ENCODE peak calls at places on chromosomes 2 and 18, in nine cellular contexts. One of them, this sample, is unnamed.

GRCh38 chr2:181615086-181615635 is 41.7 kb downstream of the CERKL start:
- DNase-seq in WTC11: no peak
- DNase-seq in NCI-H1092: no peak
- DNase-seq in stimulated activated CD4-positive, alpha-beta T cell treated with anti-CD3 and anti-CD28 coated beads, Interleukin-12 subunit alpha, Interleukin-12 subunit beta, amount 100 ng/mL, for 24 hours: no peak
- DNase-seq in RWPE1: no peak
- DNase-seq in T-helper 9 cell: no peak
- DNase-seq in ovary: no peak
- DNase-seq in Calu3: no peak
- DNase-seq in cerebellar nuclear complex: peak; percentile 24
- DNase-seq in this sample: no peak

GRCh38 chr2:28155627-28156026 is 237.0 kb upstream of the FOSL2 start:
- DNase-seq in WTC11: peak; percentile 39
- DNase-seq in NCI-H1092: no peak
- DNase-seq in stimulated activated CD4-positive, alpha-beta T cell treated with anti-CD3 and anti-CD28 coated beads, Interleukin-12 subunit alpha, Interleukin-12 subunit beta, amount 100 ng/mL, for 24 hours: no peak
- DNase-seq in RWPE1: no peak
- DNase-seq in T-helper 9 cell: no peak
- DNase-seq in ovary: no peak
- DNase-seq in Calu3: peak; percentile 10
- DNase-seq in cerebellar nuclear complex: no peak
- DNase-seq in this sample: peak; percentile 61

GRCh38 chr2:152468832-152469692 is 134.1 kb downstream of the FMNL2 start:
- DNase-seq in WTC11: no peak
- DNase-seq in NCI-H1092: no peak
- DNase-seq in stimulated activated CD4-positive, alpha-beta T cell treated with anti-CD3 and anti-CD28 coated beads, Interleukin-12 subunit alpha, Interleukin-12 subunit beta, amount 100 ng/mL, for 24 hours: no peak
- DNase-seq in RWPE1: peak; percentile 26
- DNase-seq in T-helper 9 cell: no peak
- DNase-seq in ovary: no peak
- DNase-seq in Calu3: no peak
- DNase-seq in cerebellar nuclear complex: no peak
- DNase-seq in this sample: no peak

GRCh38 chr2:175251425-175252041 is 70.0 kb upstream of the ATP5MC3 start:
- DNase-seq in WTC11: no peak
- DNase-seq in NCI-H1092: no peak
- DNase-seq in stimulated activated CD4-positive, alpha-beta T cell treated with anti-CD3 and anti-CD28 coated beads, Interleukin-12 subunit alpha, Interleukin-12 subunit beta, amount 100 ng/mL, for 24 hours: no peak
- DNase-seq in RWPE1: peak; percentile 30
- DNase-seq in T-helper 9 cell: no peak
- DNase-seq in ovary: no peak
- DNase-seq in Calu3: peak; percentile 33
- DNase-seq in cerebellar nuclear complex: no peak
- DNase-seq in this sample: peak; percentile 61

GRCh38 chr2:217279130-217279529 is 419.3 kb upstream of the TNP1 start:
- DNase-seq in WTC11: no peak
- DNase-seq in NCI-H1092: no peak
- DNase-seq in stimulated activated CD4-positive, alpha-beta T cell treated with anti-CD3 and anti-CD28 coated beads, Interleukin-12 subunit alpha, Interleukin-12 subunit beta, amount 100 ng/mL, for 24 hours: no peak
- DNase-seq in RWPE1: no peak
- DNase-seq in T-helper 9 cell: no peak
- DNase-seq in ovary: no peak
- DNase-seq in Calu3: no peak
- DNase-seq in cerebellar nuclear complex: no peak
- DNase-seq in this sample: no peak

GRCh38 chr2:70241338-70241737 is 7.1 kb downstream of the TIA1 start:
- DNase-seq in WTC11: no peak
- DNase-seq in NCI-H1092: no peak
- DNase-seq in stimulated activated CD4-positive, alpha-beta T cell treated with anti-CD3 and anti-CD28 coated beads, Interleukin-12 subunit alpha, Interleukin-12 subunit beta, amount 100 ng/mL, for 24 hours: no peak
- DNase-seq in RWPE1: no peak
- DNase-seq in T-helper 9 cell: no peak
- DNase-seq in ovary: no peak
- DNase-seq in Calu3: no peak
- DNase-seq in cerebellar nuclear complex: no peak
- DNase-seq in this sample: no peak

GRCh38 chr2:64908406-64908805 is 80.8 kb upstream of the SLC1A4 start:
- DNase-seq in WTC11: no peak
- DNase-seq in NCI-H1092: no peak
- DNase-seq in stimulated activated CD4-positive, alpha-beta T cell treated with anti-CD3 and anti-CD28 coated beads, Interleukin-12 subunit alpha, Interleukin-12 subunit beta, amount 100 ng/mL, for 24 hours: no peak
- DNase-seq in RWPE1: no peak
- DNase-seq in T-helper 9 cell: no peak
- DNase-seq in ovary: no peak
- DNase-seq in Calu3: no peak
- DNase-seq in cerebellar nuclear complex: no peak
- DNase-seq in this sample: no peak

GRCh38 chr2:58137856-58138255 is 91.2 kb downstream of the VRK2 start:
- DNase-seq in WTC11: no peak
- DNase-seq in NCI-H1092: peak; percentile 25
- DNase-seq in stimulated activated CD4-positive, alpha-beta T cell treated with anti-CD3 and anti-CD28 coated beads, Interleukin-12 subunit alpha, Interleukin-12 subunit beta, amount 100 ng/mL, for 24 hours: no peak
- DNase-seq in RWPE1: no peak
- DNase-seq in T-helper 9 cell: no peak
- DNase-seq in ovary: no peak
- DNase-seq in Calu3: no peak
- DNase-seq in cerebellar nuclear complex: no peak
- DNase-seq in this sample: no peak

GRCh38 chr2:28901841-28902240 is 7.4 kb downstream of the WDR43 start:
- DNase-seq in WTC11: no peak
- DNase-seq in NCI-H1092: no peak
- DNase-seq in stimulated activated CD4-positive, alpha-beta T cell treated with anti-CD3 and anti-CD28 coated beads, Interleukin-12 subunit alpha, Interleukin-12 subunit beta, amount 100 ng/mL, for 24 hours: no peak
- DNase-seq in RWPE1: no peak
- DNase-seq in T-helper 9 cell: no peak
- DNase-seq in ovary: no peak
- DNase-seq in Calu3: no peak
- DNase-seq in cerebellar nuclear complex: no peak
- DNase-seq in this sample: no peak

GRCh38 chr2:118838741-118839455 is 8.6 kb downstream of the EN1 start:
- DNase-seq in WTC11: no peak
- DNase-seq in NCI-H1092: no peak
- DNase-seq in stimulated activated CD4-positive, alpha-beta T cell treated with anti-CD3 and anti-CD28 coated beads, Interleukin-12 subunit alpha, Interleukin-12 subunit beta, amount 100 ng/mL, for 24 hours: no peak
- DNase-seq in RWPE1: no peak
- DNase-seq in T-helper 9 cell: no peak
- DNase-seq in ovary: no peak
- DNase-seq in Calu3: no peak
- DNase-seq in cerebellar nuclear complex: no peak
- DNase-seq in this sample: no peak

GRCh38 chr2:189274412-189274811 is 94.9 kb upstream of the COL5A2 start:
- DNase-seq in WTC11: no peak
- DNase-seq in NCI-H1092: no peak
- DNase-seq in stimulated activated CD4-positive, alpha-beta T cell treated with anti-CD3 and anti-CD28 coated beads, Interleukin-12 subunit alpha, Interleukin-12 subunit beta, amount 100 ng/mL, for 24 hours: no peak
- DNase-seq in RWPE1: no peak
- DNase-seq in T-helper 9 cell: no peak
- DNase-seq in ovary: no peak
- DNase-seq in Calu3: no peak
- DNase-seq in cerebellar nuclear complex: no peak
- DNase-seq in this sample: no peak

GRCh38 chr2:185161701-185162100 is 563.4 kb downstream of the ZNF804A start:
- DNase-seq in WTC11: no peak
- DNase-seq in NCI-H1092: no peak
- DNase-seq in stimulated activated CD4-positive, alpha-beta T cell treated with anti-CD3 and anti-CD28 coated beads, Interleukin-12 subunit alpha, Interleukin-12 subunit beta, amount 100 ng/mL, for 24 hours: no peak
- DNase-seq in RWPE1: no peak
- DNase-seq in T-helper 9 cell: no peak
- DNase-seq in ovary: no peak
- DNase-seq in Calu3: no peak
- DNase-seq in cerebellar nuclear complex: no peak
- DNase-seq in this sample: no peak

GRCh38 chr2:200050921-200051620 is 95.7 kb downstream of the MAIP1 start:
- DNase-seq in WTC11: no peak
- DNase-seq in NCI-H1092: no peak
- DNase-seq in stimulated activated CD4-positive, alpha-beta T cell treated with anti-CD3 and anti-CD28 coated beads, Interleukin-12 subunit alpha, Interleukin-12 subunit beta, amount 100 ng/mL, for 24 hours: no peak
- DNase-seq in RWPE1: no peak
- DNase-seq in T-helper 9 cell: no peak
- DNase-seq in ovary: no peak
- DNase-seq in Calu3: peak; percentile 68
- DNase-seq in cerebellar nuclear complex: no peak
- DNase-seq in this sample: peak; percentile 70

GRCh38 chr18:48605408-48605845 is 66.6 kb downstream of the CTIF start:
- DNase-seq in WTC11: peak; percentile 71
- DNase-seq in NCI-H1092: peak; percentile 11
- DNase-seq in stimulated activated CD4-positive, alpha-beta T cell treated with anti-CD3 and anti-CD28 coated beads, Interleukin-12 subunit alpha, Interleukin-12 subunit beta, amount 100 ng/mL, for 24 hours: no peak
- DNase-seq in RWPE1: no peak
- DNase-seq in T-helper 9 cell: no peak
- DNase-seq in ovary: no peak
- DNase-seq in Calu3: peak; percentile 28
- DNase-seq in cerebellar nuclear complex: no peak
- DNase-seq in this sample: peak; percentile 34